ENCODE peak calls at places on chromosomes 3 and 15, in seven cellular contexts. One of them, this sample, is unnamed.
A peak's percentile ranks its signal among the peaks of the same experiment; 100 is the strongest.

GRCh38 chr15:77790481-77790880 is 157.8 kb upstream of the LINGO1 start:
- DNase-seq in lower lobe of right lung: no peak
- DNase-seq in OCI-LY7: no peak
- DNase-seq in tibial nerve: no peak
- DNase-seq in PC-3: no peak
- DNase-seq in HFF-Myc: no peak
- DNase-seq in testis: no peak
- DNase-seq in this sample: no peak

GRCh38 chr3:187811580-187812250 is 66.4 kb upstream of the BCL6 start:
- DNase-seq in tibial nerve: no peak
- DNase-seq in HFF-Myc: peak; percentile 16
- DNase-seq in testis: no peak
- DNase-seq in OCI-LY7: no peak
- DNase-seq in lower lobe of right lung: no peak
- DNase-seq in PC-3: peak; percentile 43
- DNase-seq in this sample: no peak

GRCh38 chr15:84034831-84035753 is 200.5 kb upstream of the GOLGA6L4 start:
- DNase-seq in PC-3: peak; percentile 70
- DNase-seq in OCI-LY7: peak; percentile 27
- DNase-seq in HFF-Myc: peak; percentile 15
- DNase-seq in testis: no peak
- DNase-seq in lower lobe of right lung: no peak
- DNase-seq in tibial nerve: no peak
- DNase-seq in this sample: peak; percentile 4

GRCh38 chr15:57680021-57680420 is 26.5 kb upstream of the POLR2M start:
- DNase-seq in lower lobe of right lung: no peak
- DNase-seq in tibial nerve: no peak
- DNase-seq in HFF-Myc: no peak
- DNase-seq in PC-3: peak; percentile 71
- DNase-seq in OCI-LY7: no peak
- DNase-seq in testis: no peak
- DNase-seq in this sample: no peak

GRCh38 chr3:2578560-2578959 is 479.9 kb downstream of the CNTN4 start:
- DNase-seq in testis: no peak
- DNase-seq in HFF-Myc: no peak
- DNase-seq in lower lobe of right lung: no peak
- DNase-seq in tibial nerve: no peak
- DNase-seq in PC-3: no peak
- DNase-seq in OCI-LY7: no peak
- DNase-seq in this sample: no peak

GRCh38 chr3:60399861-60400845 is 851.1 kb downstream of the FHIT start:
- DNase-seq in OCI-LY7: no peak
- DNase-seq in tibial nerve: no peak
- DNase-seq in HFF-Myc: no peak
- DNase-seq in PC-3: peak; percentile 10
- DNase-seq in testis: no peak
- DNase-seq in lower lobe of right lung: no peak
- DNase-seq in this sample: no peak

GRCh38 chr15:98743177-98743576 is 94.8 kb downstream of the IGF1R start:
- DNase-seq in testis: no peak
- DNase-seq in HFF-Myc: no peak
- DNase-seq in lower lobe of right lung: no peak
- DNase-seq in tibial nerve: no peak
- DNase-seq in PC-3: peak; percentile 22
- DNase-seq in OCI-LY7: no peak
- DNase-seq in this sample: no peak

GRCh38 chr15:74957301-74958035 is 896 bp upstream of the RPP25 start:
- DNase-seq in HFF-Myc: no peak
- DNase-seq in OCI-LY7: no peak
- DNase-seq in PC-3: no peak
- DNase-seq in lower lobe of right lung: peak; percentile 78
- DNase-seq in testis: peak; percentile 18
- DNase-seq in tibial nerve: no peak
- DNase-seq in this sample: no peak

GRCh38 chr3:115518100-115518852 is 105.0 kb upstream of the GAP43 start:
- DNase-seq in OCI-LY7: no peak
- DNase-seq in testis: peak; percentile 81
- DNase-seq in tibial nerve: no peak
- DNase-seq in HFF-Myc: peak; percentile 56
- DNase-seq in lower lobe of right lung: no peak
- DNase-seq in PC-3: peak; percentile 70
- DNase-seq in this sample: no peak

GRCh38 chr3:129793356-129793755 is 100.2 kb downstream of the TMCC1 start:
- DNase-seq in PC-3: peak; percentile 48
- DNase-seq in HFF-Myc: no peak
- DNase-seq in OCI-LY7: no peak
- DNase-seq in testis: no peak
- DNase-seq in lower lobe of right lung: no peak
- DNase-seq in tibial nerve: no peak
- DNase-seq in this sample: no peak

GRCh38 chr15:45948226-45948625 is 313.4 kb downstream of the SQOR start:
- DNase-seq in HFF-Myc: no peak
- DNase-seq in tibial nerve: no peak
- DNase-seq in lower lobe of right lung: no peak
- DNase-seq in PC-3: no peak
- DNase-seq in testis: no peak
- DNase-seq in OCI-LY7: no peak
- DNase-seq in this sample: no peak

GRCh38 chr3:40581166-40581565 is 56.4 kb downstream of the ZNF621 start:
- DNase-seq in OCI-LY7: no peak
- DNase-seq in testis: no peak
- DNase-seq in tibial nerve: no peak
- DNase-seq in PC-3: no peak
- DNase-seq in lower lobe of right lung: no peak
- DNase-seq in HFF-Myc: no peak
- DNase-seq in this sample: no peak

GRCh38 chr3:168820748-168821445 is 725.2 kb upstream of the GOLIM4 start:
- DNase-seq in HFF-Myc: no peak
- DNase-seq in PC-3: no peak
- DNase-seq in OCI-LY7: no peak
- DNase-seq in tibial nerve: no peak
- DNase-seq in lower lobe of right lung: no peak
- DNase-seq in testis: no peak
- DNase-seq in this sample: no peak

GRCh38 chr3:179768080-179768479 is 115.2 kb downstream of the USP13 start:
- DNase-seq in tibial nerve: no peak
- DNase-seq in testis: peak; percentile 22
- DNase-seq in HFF-Myc: peak; percentile 44
- DNase-seq in OCI-LY7: no peak
- DNase-seq in lower lobe of right lung: no peak
- DNase-seq in PC-3: peak; percentile 90
- DNase-seq in this sample: no peak

GRCh38 chr3:143090966-143091365 is 28.6 kb upstream of the CHST2 start:
- DNase-seq in HFF-Myc: no peak
- DNase-seq in OCI-LY7: no peak
- DNase-seq in tibial nerve: no peak
- DNase-seq in lower lobe of right lung: no peak
- DNase-seq in PC-3: no peak
- DNase-seq in testis: no peak
- DNase-seq in this sample: no peak

GRCh38 chr15:68817304-68818087 is 3.2 kb downstream of the ANP32A start:
- DNase-seq in HFF-Myc: no peak
- DNase-seq in PC-3: peak; percentile 49
- DNase-seq in lower lobe of right lung: peak; percentile 85
- DNase-seq in OCI-LY7: peak; percentile 89
- DNase-seq in tibial nerve: peak; percentile 61
- DNase-seq in testis: peak; percentile 72
- DNase-seq in this sample: peak; percentile 69
- TF ChIP-seq CTCF in HFF-Myc: no peak
- TF ChIP-seq CTCF in PC-3: no peak
- TF ChIP-seq CTCF in lower lobe of right lung: no peak
- TF ChIP-seq CTCF in OCI-LY7: no peak
- TF ChIP-seq CTCF in tibial nerve: no peak
- TF ChIP-seq CTCF in testis: no peak
- TF ChIP-seq CTCF in this sample: no peak

GRCh38 chr3:185411133-185411532 is 48.2 kb downstream of the MAP3K13 start:
- DNase-seq in HFF-Myc: no peak
- DNase-seq in lower lobe of right lung: no peak
- DNase-seq in testis: no peak
- DNase-seq in OCI-LY7: no peak
- DNase-seq in PC-3: no peak
- DNase-seq in tibial nerve: no peak
- DNase-seq in this sample: no peak

GRCh38 chr3:185421577-185422232 is 58.8 kb downstream of the MAP3K13 start:
- DNase-seq in tibial nerve: no peak
- DNase-seq in lower lobe of right lung: no peak
- DNase-seq in HFF-Myc: no peak
- DNase-seq in PC-3: no peak
- DNase-seq in OCI-LY7: peak; percentile 46
- DNase-seq in testis: no peak
- DNase-seq in this sample: no peak

GRCh38 chr3:185420762-185421161 is 57.8 kb downstream of the MAP3K13 start:
- DNase-seq in lower lobe of right lung: peak; percentile 50
- DNase-seq in testis: no peak
- DNase-seq in tibial nerve: peak; percentile 26
- DNase-seq in OCI-LY7: no peak
- DNase-seq in PC-3: peak; percentile 34
- DNase-seq in HFF-Myc: no peak
- DNase-seq in this sample: no peak

DNA sequence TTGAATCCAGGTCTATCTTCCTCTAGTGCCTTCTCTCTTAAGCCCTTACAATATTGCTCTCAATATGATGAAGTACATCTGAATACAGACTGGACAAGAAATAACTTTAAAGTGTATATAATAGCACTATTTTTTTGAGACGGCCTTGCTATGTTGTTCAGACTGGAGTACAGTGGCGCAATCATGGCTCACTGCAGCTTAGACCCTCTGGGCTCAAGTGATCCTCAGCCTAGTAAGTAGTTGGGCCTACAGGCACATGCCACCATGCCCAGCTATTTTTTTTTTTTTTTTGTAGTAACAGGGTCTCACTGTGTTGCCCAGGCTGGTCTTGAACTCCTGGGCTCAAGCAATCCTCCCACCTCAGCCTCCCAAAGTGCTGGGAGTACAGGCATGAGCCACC is 53.6 kb downstream of the MAP3K13 start:
- DNase-seq in lower lobe of right lung: no peak
- DNase-seq in OCI-LY7: no peak
- DNase-seq in PC-3: no peak
- DNase-seq in tibial nerve: no peak
- DNase-seq in testis: no peak
- DNase-seq in HFF-Myc: no peak
- DNase-seq in this sample: no peak
- H3K4me3 ChIP-seq in lower lobe of right lung: no peak overlapping the region
- H3K4me3 ChIP-seq in OCI-LY7: no peak overlapping the region
- H3K4me3 ChIP-seq in PC-3: no peak overlapping the region
- H3K4me3 ChIP-seq in tibial nerve: no peak overlapping the region
- H3K4me3 ChIP-seq in testis: no peak overlapping the region
- H3K4me3 ChIP-seq in HFF-Myc: no peak overlapping the region
- H3K4me3 ChIP-seq in this sample: no peak overlapping the region

GRCh38 chr3:195118671-195119070 is 152.3 kb downstream of the XXYLT1 start:
- DNase-seq in OCI-LY7: no peak
- DNase-seq in lower lobe of right lung: no peak
- DNase-seq in tibial nerve: no peak
- DNase-seq in HFF-Myc: no peak
- DNase-seq in PC-3: no peak
- DNase-seq in testis: no peak
- DNase-seq in this sample: no peak

GRCh38 chr3:195116393-195117185 is 154.4 kb downstream of the XXYLT1 start:
- DNase-seq in HFF-Myc: no peak
- DNase-seq in PC-3: no peak
- DNase-seq in lower lobe of right lung: no peak
- DNase-seq in testis: no peak
- DNase-seq in OCI-LY7: no peak
- DNase-seq in tibial nerve: no peak
- DNase-seq in this sample: no peak

GRCh38 chr3:195119461-195120198 is 151.3 kb downstream of the XXYLT1 start:
- DNase-seq in OCI-LY7: no peak
- DNase-seq in HFF-Myc: peak; percentile 60
- DNase-seq in testis: peak; percentile 36
- DNase-seq in lower lobe of right lung: no peak
- DNase-seq in PC-3: peak; percentile 63
- DNase-seq in tibial nerve: no peak
- DNase-seq in this sample: no peak

GRCh38 chr3:195120199-195120556 is 150.8 kb downstream of the XXYLT1 start:
- DNase-seq in tibial nerve: no peak
- DNase-seq in HFF-Myc: no peak
- DNase-seq in OCI-LY7: no peak
- DNase-seq in testis: no peak
- DNase-seq in lower lobe of right lung: no peak
- DNase-seq in PC-3: no peak
- DNase-seq in this sample: no peak

DNA sequence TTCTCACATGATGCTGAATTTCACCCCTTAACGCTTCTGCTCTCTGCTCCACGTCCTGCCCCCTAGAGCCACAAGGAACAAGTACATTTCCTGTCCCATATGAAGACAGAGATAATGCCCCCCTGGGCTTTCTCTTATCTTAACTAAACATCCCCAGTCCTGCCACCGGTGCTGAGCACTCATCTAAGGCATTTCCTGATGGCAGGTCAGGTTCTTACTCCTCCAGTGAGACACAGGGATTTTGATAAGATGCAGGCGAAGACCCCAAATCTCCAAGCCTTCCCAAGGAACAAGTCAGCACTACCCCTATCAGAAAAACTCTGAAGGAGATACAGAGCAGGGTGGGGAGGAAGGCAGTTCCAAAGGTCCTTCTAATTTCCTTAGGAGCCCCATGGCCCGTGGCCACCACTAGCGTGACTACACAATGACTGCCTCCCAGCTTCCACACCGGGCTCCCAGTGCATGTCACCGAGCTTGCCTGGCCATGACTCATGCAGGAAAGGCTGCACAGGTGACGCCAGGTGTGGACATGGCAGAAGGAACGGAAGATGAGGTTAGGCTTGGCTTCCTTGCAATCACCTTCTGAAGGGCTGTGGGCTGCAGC is 152.9 kb downstream of the XXYLT1 start:
- DNase-seq in PC-3: peak; percentile 89
- DNase-seq in OCI-LY7: no peak
- DNase-seq in lower lobe of right lung: no peak
- DNase-seq in tibial nerve: no peak
- DNase-seq in testis: no peak
- DNase-seq in HFF-Myc: no peak
- DNase-seq in this sample: no peak
- TF ChIP-seq CTCF in PC-3: peak; percentile 31
- TF ChIP-seq CTCF in OCI-LY7: peak; percentile 52
- TF ChIP-seq CTCF in lower lobe of right lung: peak; percentile 23
- TF ChIP-seq CTCF in tibial nerve: no peak
- TF ChIP-seq CTCF in testis: no peak
- TF ChIP-seq CTCF in HFF-Myc: peak; percentile 2
- TF ChIP-seq CTCF in this sample: peak; percentile 51

DNA sequence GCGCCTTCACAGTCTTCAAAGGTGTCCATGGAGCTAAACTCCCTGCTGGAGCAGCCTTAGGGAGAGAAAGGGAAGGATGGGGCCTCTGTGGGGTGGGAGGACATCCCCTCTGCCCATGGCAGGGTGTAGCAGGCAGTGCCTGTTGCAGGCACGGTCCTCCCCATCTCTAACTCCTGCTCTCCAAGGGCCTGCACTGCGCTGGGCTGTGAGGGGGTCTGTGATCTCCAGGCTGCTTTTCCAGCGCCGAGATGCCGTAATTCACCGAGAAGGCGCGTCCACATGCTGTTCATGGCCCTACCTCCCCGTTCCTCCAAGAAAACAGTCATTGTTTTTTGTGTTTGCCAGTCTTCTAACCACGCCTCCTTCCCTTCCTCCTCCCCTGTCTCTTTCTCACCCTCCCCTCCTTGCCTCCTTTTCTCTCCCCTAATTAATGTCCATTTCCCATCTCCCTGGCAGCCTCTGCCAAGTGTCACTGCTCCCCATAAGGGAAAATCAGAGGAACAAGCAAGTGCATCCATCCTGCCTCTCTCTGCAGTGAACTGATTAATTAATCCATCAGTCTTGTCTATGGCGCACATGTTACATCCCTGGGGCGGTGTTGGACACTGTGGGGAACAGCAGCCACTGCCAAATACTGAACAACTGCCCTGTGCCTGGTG is 17.7 kb upstream of the LAMP3 start:
- DNase-seq in lower lobe of right lung: no peak
- DNase-seq in testis: no peak
- DNase-seq in OCI-LY7: no peak
- DNase-seq in PC-3: peak; percentile 16
- DNase-seq in tibial nerve: no peak
- DNase-seq in HFF-Myc: no peak
- DNase-seq in this sample: no peak
- H3K4me3 ChIP-seq in lower lobe of right lung: peak overlapping the region; percentile 62
- H3K4me3 ChIP-seq in testis: peak overlapping the region; percentile 59
- H3K4me3 ChIP-seq in OCI-LY7: no peak overlapping the region
- H3K4me3 ChIP-seq in PC-3: peak overlapping the region; percentile 85
- H3K4me3 ChIP-seq in tibial nerve: peak overlapping the region; percentile 70
- H3K4me3 ChIP-seq in HFF-Myc: no peak overlapping the region
- H3K4me3 ChIP-seq in this sample: no peak overlapping the region

This sample was measured in GM12864.